ENCODE peak calls at places on chromosomes 13 and 19, in seven cellular contexts. One of them, this sample, is unnamed.

GRCh38 chr13:99255241-99255640 is 2.9 kb downstream of the GPR18 start:
- DNase-seq in IMR-90: no peak
- DNase-seq in H1: no peak
- DNase-seq in H9: no peak
- DNase-seq in mesendoderm: no peak
- DNase-seq in trophoblast cell: no peak
- DNase-seq in neuronal stem cell: no peak
- DNase-seq in this sample: no peak

GRCh38 chr13:65748227-65748626 is 1481.9 kb downstream of the PCDH9 start:
- DNase-seq in mesendoderm: no peak
- DNase-seq in H1: no peak
- DNase-seq in IMR-90: no peak
- DNase-seq in H9: no peak
- DNase-seq in trophoblast cell: no peak
- DNase-seq in neuronal stem cell: no peak
- DNase-seq in this sample: no peak

GRCh38 chr13:99959538-99960230 is 11.9 kb downstream of the ZIC5 start:
- DNase-seq in neuronal stem cell: no peak
- DNase-seq in IMR-90: no peak
- DNase-seq in trophoblast cell: no peak
- DNase-seq in mesendoderm: peak; percentile 26
- DNase-seq in H9: no peak
- DNase-seq in H1: peak; percentile 74
- DNase-seq in this sample: no peak

GRCh38 chr13:59658736-59659330 is 504.9 kb downstream of the DIAPH3 start:
- DNase-seq in H1: no peak
- DNase-seq in mesendoderm: no peak
- DNase-seq in H9: no peak
- DNase-seq in neuronal stem cell: no peak
- DNase-seq in IMR-90: no peak
- DNase-seq in trophoblast cell: no peak
- DNase-seq in this sample: no peak

GRCh38 chr19:39416152-39416551 is 3.7 kb downstream of the PLEKHG2 start:
- DNase-seq in trophoblast cell: no peak
- DNase-seq in neuronal stem cell: no peak
- DNase-seq in mesendoderm: no peak
- DNase-seq in IMR-90: no peak
- DNase-seq in H1: peak; percentile 43
- DNase-seq in H9: no peak
- DNase-seq in this sample: no peak

GRCh38 chr13:29763426-29764180 is 86.8 kb downstream of the UBL3 start:
- DNase-seq in IMR-90: no peak
- DNase-seq in H9: no peak
- DNase-seq in H1: no peak
- DNase-seq in trophoblast cell: no peak
- DNase-seq in mesendoderm: no peak
- DNase-seq in neuronal stem cell: no peak
- DNase-seq in this sample: no peak

GRCh38 chr19:40366697-40367561 is 18.4 kb downstream of the PLD3 start:
- DNase-seq in neuronal stem cell: peak; percentile 58
- DNase-seq in H1: peak; percentile 75
- DNase-seq in trophoblast cell: no peak
- DNase-seq in H9: peak; percentile 77
- DNase-seq in IMR-90: peak; percentile 24
- DNase-seq in mesendoderm: peak; percentile 90
- DNase-seq in this sample: peak; percentile 87

GRCh38 chr13:25652764-25653163 is 281.0 kb downstream of the ATP8A2 start:
- DNase-seq in mesendoderm: peak; percentile 86
- DNase-seq in neuronal stem cell: no peak
- DNase-seq in H1: no peak
- DNase-seq in IMR-90: no peak
- DNase-seq in trophoblast cell: no peak
- DNase-seq in H9: no peak
- DNase-seq in this sample: no peak

GRCh38 chr13:109647046-109647445 is 139.3 kb downstream of the IRS2 start:
- DNase-seq in neuronal stem cell: no peak
- DNase-seq in trophoblast cell: no peak
- DNase-seq in mesendoderm: no peak
- DNase-seq in H9: no peak
- DNase-seq in H1: no peak
- DNase-seq in IMR-90: no peak
- DNase-seq in this sample: peak; percentile 28

GRCh38 chr19:376111-376470 is 31.5 kb upstream of the MIER2 start:
- DNase-seq in H9: no peak
- DNase-seq in trophoblast cell: no peak
- DNase-seq in H1: no peak
- DNase-seq in mesendoderm: no peak
- DNase-seq in neuronal stem cell: no peak
- DNase-seq in IMR-90: no peak
- DNase-seq in this sample: no peak

GRCh38 chr13:91652389-91652788 is 254.0 kb downstream of the GPC5 start:
- DNase-seq in IMR-90: peak; percentile 28
- DNase-seq in H9: no peak
- DNase-seq in H1: no peak
- DNase-seq in neuronal stem cell: no peak
- DNase-seq in mesendoderm: peak; percentile 53
- DNase-seq in trophoblast cell: no peak
- DNase-seq in this sample: no peak

GRCh38 chr13:44759723-44760360 is 183.7 kb upstream of the TSC22D1 start:
- DNase-seq in H1: no peak
- DNase-seq in trophoblast cell: peak; percentile 68
- DNase-seq in neuronal stem cell: no peak
- DNase-seq in H9: no peak
- DNase-seq in mesendoderm: no peak
- DNase-seq in IMR-90: peak; percentile 54
- DNase-seq in this sample: peak; percentile 38

GRCh38 chr19:3404324-3405260 is 38.2 kb downstream of the NFIC start:
- DNase-seq in IMR-90: peak; percentile 93
- DNase-seq in H9: no peak
- DNase-seq in mesendoderm: no peak
- DNase-seq in trophoblast cell: peak; percentile 2
- DNase-seq in H1: no peak
- DNase-seq in neuronal stem cell: no peak
- DNase-seq in this sample: peak; percentile 36
- H3K18ac ChIP-seq in IMR-90: peak overlapping the region; percentile 68
- H3K18ac ChIP-seq in H9: peak overlapping the region; percentile 40
- H3K18ac ChIP-seq in mesendoderm: peak overlapping the region; percentile 41
- H3K18ac ChIP-seq in trophoblast cell: no peak overlapping the region
- H3K18ac ChIP-seq in H1: no peak overlapping the region
- H3K18ac ChIP-seq in neuronal stem cell: peak overlapping the region; percentile 71
- H3K18ac ChIP-seq in this sample: peak overlapping the region; percentile 93

GRCh38 chr19:34995551-34995950 is 4.6 kb upstream of the GRAMD1A start:
- DNase-seq in H1: no peak
- DNase-seq in trophoblast cell: no peak
- DNase-seq in H9: no peak
- DNase-seq in IMR-90: no peak
- DNase-seq in mesendoderm: no peak
- DNase-seq in neuronal stem cell: no peak
- DNase-seq in this sample: no peak
- H2AK5ac ChIP-seq in H1: no peak overlapping the region
- H2AK5ac ChIP-seq in trophoblast cell: no peak overlapping the region
- H2AK5ac ChIP-seq in H9: no peak overlapping the region
- H2AK5ac ChIP-seq in IMR-90: no peak overlapping the region
- H2AK5ac ChIP-seq in mesendoderm: no peak overlapping the region
- H2AK5ac ChIP-seq in neuronal stem cell: no peak overlapping the region
- H2AK5ac ChIP-seq in this sample: no peak overlapping the region

DNA sequence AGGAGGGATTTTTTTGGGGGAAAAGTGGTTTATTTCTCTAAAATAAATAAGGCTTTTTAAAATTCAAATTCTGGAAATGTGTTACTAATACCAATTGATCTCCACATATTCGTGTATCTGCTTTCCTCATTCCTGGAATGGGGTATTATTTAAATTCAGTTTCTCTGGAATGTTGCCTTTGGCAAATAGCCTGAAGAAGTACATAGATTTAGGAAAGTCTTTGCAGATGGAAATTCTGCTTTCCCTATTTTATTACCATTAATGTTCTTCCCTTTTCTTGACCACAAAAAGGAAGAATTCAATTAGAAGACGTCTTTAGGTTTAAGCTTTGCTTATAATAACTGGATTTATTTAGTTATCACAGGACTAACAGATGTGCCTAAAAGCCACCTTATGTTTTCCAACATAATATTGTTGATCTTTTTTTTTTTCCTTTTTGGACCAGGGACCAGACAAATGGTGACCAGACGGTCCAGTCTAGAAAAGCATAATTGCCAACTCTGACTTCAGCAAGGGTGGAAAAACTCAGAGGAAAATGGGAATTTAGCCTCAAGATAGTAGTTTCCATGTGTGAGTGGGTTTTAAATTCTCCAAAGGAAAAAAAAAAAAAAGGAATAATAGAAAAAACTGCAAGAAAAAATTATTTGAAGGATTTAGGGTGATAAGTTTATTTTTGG is 210.1 kb upstream of the SPRY2 start:
- DNase-seq in trophoblast cell: no peak
- DNase-seq in H9: no peak
- DNase-seq in H1: no peak
- DNase-seq in mesendoderm: no peak
- DNase-seq in IMR-90: no peak
- DNase-seq in neuronal stem cell: no peak
- DNase-seq in this sample: no peak
- H3K18ac ChIP-seq in trophoblast cell: no peak overlapping the region
- H3K18ac ChIP-seq in H9: no peak overlapping the region
- H3K18ac ChIP-seq in H1: no peak overlapping the region
- H3K18ac ChIP-seq in mesendoderm: no peak overlapping the region
- H3K18ac ChIP-seq in IMR-90: no peak overlapping the region
- H3K18ac ChIP-seq in neuronal stem cell: no peak overlapping the region
- H3K18ac ChIP-seq in this sample: no peak overlapping the region

GRCh38 chr19:48872182-48872883 is at the start of gene PPP1R15A:
- DNase-seq in neuronal stem cell: peak; percentile 98
- DNase-seq in H9: peak; percentile 98
- DNase-seq in mesendoderm: peak; percentile 99
- DNase-seq in H1: peak; percentile 100
- DNase-seq in trophoblast cell: peak; percentile 100
- DNase-seq in IMR-90: peak; percentile 97
- DNase-seq in this sample: peak; percentile 99
- H2AK5ac ChIP-seq in neuronal stem cell: peak within 1 kb of the TSS; percentile 12
- H2AK5ac ChIP-seq in H9: peak within 1 kb of the TSS; percentile 11
- H2AK5ac ChIP-seq in mesendoderm: peak within 1 kb of the TSS; percentile 55
- H2AK5ac ChIP-seq in H1: peak within 1 kb of the TSS; percentile 5
- H2AK5ac ChIP-seq in trophoblast cell: peak within 1 kb of the TSS; percentile 94
- H2AK5ac ChIP-seq in IMR-90: peak within 1 kb of the TSS; percentile 97
- H2AK5ac ChIP-seq in this sample: peak within 1 kb of the TSS; percentile 4